ENCODE peak calls at places on chromosomes 3 and 15, in four cellular contexts. X is astrocyte of the cerebellum, H is SK-N-SH, S is fibroblast of the aortic adventitia. M is an unnamed sample.

GRCh38 chr3:141311170-141311495 is 57.2 kb upstream of the ZBTB38 start:
- DNase-seq in S (no peak), X (no peak), H (peak), M (no peak)

GRCh38 chr15:69390575-69390974 is 23.6 kb upstream of the KIF23 start:
- DNase-seq in S (peak), X (no peak), H (no peak), M (no peak)

GRCh38 chr3:81676706-81677456 is 84.6 kb downstream of the GBE1 start:
- DNase-seq in H (no peak), S (no peak), X (no peak), M (no peak)

GRCh38 chr15:74240002-74240568 is 4.0 kb downstream of the CCDC33 start:
- DNase-seq in S (peak), X (peak), H (peak), M (peak)

GRCh38 chr3:97931218-97931617 is 41.0 kb downstream of the RIOX2 start:
- DNase-seq in X (no peak), S (no peak), H (no peak), M (no peak)

GRCh38 chr3:196082471-196082971 is 631 bp upstream of the TFRC start:
- DNase-seq in X (no peak), S (no peak), H (peak), M (no peak)

GRCh38 chr3:29605845-29606244 is 325.0 kb downstream of the RBMS3 start:
- DNase-seq in H (no peak), X (no peak), S (peak), M (no peak)

GRCh38 chr15:83940136-83940535 is 286.2 kb downstream of the ADAMTSL3 start:
- DNase-seq in X (no peak), S (no peak), H (no peak), M (no peak)

GRCh38 chr3:108319428-108320053 is 23.2 kb downstream of the HHLA2 start:
- DNase-seq in H (no peak), S (no peak), X (no peak), M (peak)

GRCh38 chr3:121167374-121168139 is 259.6 kb downstream of the STXBP5L start:
- DNase-seq in H (no peak), S (no peak), X (no peak), M (no peak)

GRCh38 chr3:186320862-186321568 is 41.0 kb downstream of the DGKG start:
- DNase-seq in X (no peak), S (no peak), H (no peak), M (no peak)

GRCh38 chr3:24773798-24774197 is 279.1 kb upstream of the THRB start:
- DNase-seq in S (peak), H (peak), X (peak), M (peak)

GRCh38 chr3:145807990-145808389 is 353.0 kb downstream of the PLOD2 start:
- DNase-seq in H (peak), S (peak), X (peak), M (no peak)
- TF ChIP-seq CTCF in H (no peak), S (peak), X (peak), M (no peak)

DNA sequence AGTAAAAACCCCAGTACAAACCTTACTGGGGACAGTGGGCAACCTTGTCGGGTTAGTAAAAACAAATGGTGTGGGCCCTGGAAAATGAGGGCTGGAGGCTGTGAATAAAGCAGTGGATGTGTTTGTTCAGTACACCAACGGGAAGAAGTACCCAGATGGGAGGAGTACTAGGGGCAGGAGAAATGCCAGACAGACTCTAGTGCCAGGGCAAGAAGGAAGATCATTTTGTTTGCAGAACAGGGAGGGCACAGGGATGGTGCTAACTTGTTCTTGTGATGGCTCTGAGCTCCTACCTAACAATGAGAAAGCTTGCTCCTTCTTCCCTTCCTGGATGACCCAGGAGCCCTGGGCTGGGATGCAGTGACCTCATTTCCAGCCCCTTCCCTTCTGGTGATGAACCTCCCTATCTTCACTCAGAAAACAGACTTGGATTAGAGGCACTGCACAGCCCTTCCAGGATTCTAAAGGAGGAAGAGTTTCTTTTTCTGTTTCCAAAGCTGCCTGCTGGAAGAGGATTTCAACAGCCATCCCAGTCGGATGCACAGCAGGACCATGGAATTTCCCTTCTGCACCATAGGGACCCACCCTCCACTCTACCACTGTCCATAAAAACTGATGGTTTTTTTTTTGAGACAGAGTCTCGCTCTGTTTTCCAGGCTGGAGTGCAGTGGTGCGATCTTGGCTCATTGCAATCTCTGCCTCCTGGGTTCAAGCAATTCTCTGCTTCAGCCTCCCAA is 6.1 kb downstream of the RASSF1 start:
- DNase-seq in S (peak), H (no peak), X (no peak), M (no peak)
- H3K4me3 ChIP-seq in S (peak), H (no peak), X (no peak), M (peak)

DNA sequence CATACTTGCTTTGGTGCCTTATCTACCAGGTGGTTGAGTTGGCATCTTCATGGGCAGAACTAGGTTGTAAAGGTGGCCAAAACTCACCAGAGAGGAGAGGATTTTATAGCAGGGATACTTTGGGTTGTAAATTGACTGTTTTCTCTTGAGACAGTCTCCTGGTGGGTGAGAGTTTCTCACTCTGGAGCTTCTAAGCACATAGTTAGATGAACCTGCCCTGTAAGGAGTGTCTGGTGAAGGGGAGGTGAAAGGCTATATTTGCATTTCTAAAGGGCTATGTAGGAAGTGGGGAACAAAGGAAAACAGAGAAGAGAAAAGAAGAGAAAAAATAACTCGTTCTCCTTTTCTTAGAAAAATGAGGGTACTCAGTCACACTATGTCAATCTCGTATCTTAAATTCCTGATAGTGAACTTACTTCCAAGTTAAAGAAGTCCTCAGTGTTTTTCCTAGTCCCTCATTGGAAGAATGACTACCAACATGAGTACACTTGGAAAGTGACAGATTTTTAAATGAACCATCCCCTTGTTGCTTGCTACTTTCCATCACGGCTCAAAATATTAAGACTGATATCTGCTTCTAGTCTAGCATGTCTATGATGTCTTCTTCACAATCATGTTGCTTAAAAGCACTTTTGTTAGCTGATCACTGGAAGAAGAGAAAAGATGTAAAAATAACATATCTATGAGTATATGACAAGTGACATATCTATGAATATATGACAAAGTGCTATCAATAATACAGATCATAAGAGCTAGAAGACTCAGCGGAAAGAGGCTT is 113.8 kb upstream of the P2RY1 start:
- DNase-seq in S (no peak), H (no peak), X (no peak), M (no peak)
- TF ChIP-seq CTCF in S (no peak), H (no peak), X (no peak), M (no peak)

GRCh38 chr3:172042136-172042535 is 2.8 kb downstream of the FNDC3B start:
- DNase-seq in X (no peak), H (no peak), S (peak), M (no peak)

GRCh38 chr3:172044833-172045585 is 5.6 kb downstream of the FNDC3B start:
- DNase-seq in X (no peak), S (peak), H (no peak), M (no peak)

GRCh38 chr3:172043766-172044165 is 4.4 kb downstream of the FNDC3B start:
- DNase-seq in X (no peak), S (no peak), H (no peak), M (no peak)

GRCh38 chr3:172040976-172041963 is 1.9 kb downstream of the FNDC3B start:
- DNase-seq in X (no peak), H (peak), S (peak), M (no peak)

DNA sequence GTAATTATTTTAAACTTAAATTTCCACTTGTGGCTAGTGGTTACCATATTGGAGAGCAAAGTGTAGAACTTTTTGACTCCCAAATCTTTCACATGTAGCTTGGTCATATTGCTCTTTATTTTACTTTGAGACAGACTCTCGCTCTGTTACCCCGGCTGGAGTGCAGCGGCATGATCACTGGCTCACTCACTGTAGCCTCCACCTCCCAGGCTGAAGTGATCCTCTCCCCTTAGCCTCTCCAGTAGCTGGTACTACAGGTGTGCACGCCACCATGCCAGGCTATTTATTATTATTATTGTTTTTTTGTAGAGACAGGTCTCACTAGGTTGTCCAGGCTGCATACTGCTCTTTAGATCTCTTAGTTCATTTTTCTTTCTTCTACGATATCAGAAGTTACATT is 3.9 kb downstream of the FNDC3B start:
- DNase-seq in H (no peak), X (no peak), S (no peak), M (no peak)
- H3K4me3 ChIP-seq in H (no peak), X (no peak), S (peak), M (no peak)

GRCh38 chr3:56547486-56547885 is 9.5 kb upstream of the CCDC66 start:
- DNase-seq in S (peak), X (no peak), H (peak), M (no peak)
- TF ChIP-seq CTCF in S (peak), X (no peak), H (peak), M (no peak)

GRCh38 chr3:5358911-5359310 is 171.4 kb downstream of the EDEM1 start:
- DNase-seq in X (no peak), S (no peak), H (no peak), M (no peak)
- H3K4me3 ChIP-seq in X (no peak), S (no peak), H (no peak), M (no peak)

GRCh38 chr3:52108302-52109232 is 45.7 kb downstream of the POC1A start:
- DNase-seq in X (no peak), H (peak), S (peak), M (no peak)
- TF ChIP-seq CTCF in X (no peak), H (no peak), S (peak), M (peak)

GRCh38 chr3:152328841-152329240 is 60.1 kb downstream of the MBNL1 start:
- DNase-seq in S (peak), X (peak), H (no peak), M (peak)

GRCh38 chr3:152331975-152332374 is 63.2 kb downstream of the MBNL1 start:
- DNase-seq in H (no peak), X (no peak), S (no peak), M (no peak)

GRCh38 chr3:152330565-152330964 is 61.8 kb downstream of the MBNL1 start:
- DNase-seq in X (no peak), H (no peak), S (no peak), M (no peak)

GRCh38 chr3:152333928-152334327 is 65.2 kb downstream of the MBNL1 start:
- DNase-seq in X (no peak), H (no peak), S (no peak), M (no peak)

DNA sequence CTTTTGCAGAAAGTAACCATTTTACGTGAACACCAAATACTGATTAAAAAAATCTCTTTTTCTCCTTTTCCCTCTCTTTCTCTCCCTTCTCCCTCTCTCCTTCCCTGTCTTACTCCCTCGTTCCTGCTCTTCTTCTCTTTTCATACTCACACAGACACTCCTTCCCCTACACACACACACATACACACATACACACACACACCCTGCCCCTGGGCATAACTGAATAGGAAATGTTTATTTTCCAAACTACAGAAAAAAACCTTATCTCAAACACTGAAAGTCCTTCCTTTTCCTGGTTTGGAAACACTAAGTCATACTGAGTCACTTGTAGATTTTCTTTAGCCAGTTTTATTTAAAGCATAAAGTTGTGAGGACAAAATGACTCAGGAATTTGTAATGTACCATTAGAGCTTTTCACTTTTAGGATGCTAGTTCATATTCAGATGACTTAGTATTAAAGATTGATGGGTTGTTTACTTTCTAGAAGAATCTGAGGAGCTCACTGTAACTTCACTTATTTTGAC is 62.4 kb downstream of the MBNL1 start:
- DNase-seq in H (no peak), S (peak), X (peak), M (peak)
- H3K4me3 ChIP-seq in H (no peak), S (no peak), X (no peak), M (no peak)

GRCh38 chr3:67790043-67790442 is 135.6 kb upstream of the SUCLG2 start:
- DNase-seq in S (peak), H (peak), X (peak), M (no peak)
- TF ChIP-seq CTCF in S (peak), H (peak), X (peak), M (peak)

M was measured in HFF-Myc.